ENCODE peak calls at places on chromosomes 11 and 22, in seven cellular contexts. W is HCT116, F is MCF 10A, P is HTR-8/SVneo, S is mesothelial cell of epicardium, D is amniotic stem cell, X is T-helper 2 cell. Y is an unnamed sample.

GRCh38 chr11:112689851-112690250 is 271.4 kb upstream of the NCAM1 start:
- DNase-seq in D (no peak), W (no peak), X (no peak), F (no peak), S (no peak), P (no peak), Y (no peak)

GRCh38 chr22:39349506-39349966 is 255 bp upstream of the SYNGR1 start:
- DNase-seq in D (no peak), S (peak), X (no peak), P (peak), F (no peak), W (no peak), Y (no peak)

GRCh38 chr22:23062616-23063538 is 7.4 kb upstream of the GNAZ start:
- DNase-seq in P (no peak), F (no peak), S (no peak), X (no peak), D (no peak), W (no peak), Y (no peak)

GRCh38 chr11:94100253-94100652 is 28.4 kb upstream of the PANX1 start:
- DNase-seq in P (no peak), W (no peak), X (no peak), D (no peak), F (peak), S (no peak), Y (no peak)

GRCh38 chr22:22748297-22748743 is 103.9 kb downstream of the GGTLC2 start:
- DNase-seq in S (no peak), W (no peak), P (peak), F (peak), D (peak), X (no peak), Y (no peak)

GRCh38 chr22:42492323-42492690 is 27.3 kb downstream of the RRP7A start:
- DNase-seq in P (no peak), X (no peak), S (no peak), F (no peak), W (no peak), D (no peak), Y (no peak)

GRCh38 chr22:43116932-43117331 is 6.4 kb downstream of the BIK start:
- DNase-seq in X (no peak), W (no peak), F (no peak), P (no peak), D (no peak), S (no peak), Y (no peak)

GRCh38 chr11:66883021-66883968 is 26.4 kb downstream of the LRFN4 start:
- DNase-seq in D (peak), P (no peak), W (peak), X (peak), F (peak), S (peak), Y (no peak)

GRCh38 chr11:75845324-75845723 is 30.3 kb downstream of the UVRAG start:
- DNase-seq in X (no peak), P (no peak), F (no peak), D (no peak), S (no peak), W (no peak), Y (no peak)

GRCh38 chr11:910044-910588 is 494 bp downstream of the CHID1 start:
- DNase-seq in P (peak), D (no peak), X (no peak), F (no peak), W (no peak), S (no peak), Y (no peak)

GRCh38 chr22:37485006-37485713 is 1.0 kb downstream of the MFNG start:
- DNase-seq in X (peak), D (no peak), S (no peak), F (no peak), W (no peak), P (no peak), Y (no peak)

GRCh38 chr22:50734986-50735738 is 2.8 kb upstream of the ACR start:
- DNase-seq in F (no peak), W (no peak), P (no peak), S (no peak), X (no peak), D (no peak), Y (no peak)

GRCh38 chr11:44548032-44548695 is 17.3 kb upstream of the CD82 start:
- DNase-seq in D (no peak), X (no peak), P (no peak), S (no peak), W (no peak), F (no peak), Y (no peak)

GRCh38 chr11:120303004-120303637 is 22.0 kb upstream of the TLCD5 start:
- DNase-seq in S (peak), X (no peak), D (peak), W (peak), P (peak), F (peak), Y (no peak)

GRCh38 chr22:27919943-27920755 is 1.1 kb upstream of the PITPNB start:
- DNase-seq in S (no peak), P (peak), W (no peak), D (peak), X (no peak), F (peak), Y (peak)

GRCh38 chr22:48835857-48836672 is 991.6 kb downstream of the BRD1 start:
- DNase-seq in F (no peak), S (no peak), X (no peak), D (no peak), P (no peak), W (no peak), Y (no peak)

Y was measured in brain pericyte.